ENCODE peak calls at places on chromosomes 1 and 21, in four cellular contexts. One of them, this sample, is unnamed. For H3K36me3, the result is how much of the 10 kb centered on the place peaks cover.

GRCh38 chr1:229642376-229642775 is 16.3 kb downstream of the URB2 start:
- DNase-seq in cardiac muscle cell: no peak
- DNase-seq in transverse colon: no peak
- DNase-seq in prostate gland: no peak
- DNase-seq in this sample: no peak

GRCh38 chr1:156104065-156104810 is 10.3 kb upstream of the LMNA start:
- DNase-seq in cardiac muscle cell: peak
- DNase-seq in transverse colon: peak
- DNase-seq in prostate gland: peak
- DNase-seq in this sample: peak

GRCh38 chr21:28633803-28634572 is 358.7 kb downstream of the LTN1 start:
- DNase-seq in transverse colon: no peak
- DNase-seq in prostate gland: no peak
- DNase-seq in cardiac muscle cell: peak
- DNase-seq in this sample: no peak

GRCh38 chr1:202164271-202165037 is 4.1 kb upstream of the PTPN7 start:
- DNase-seq in prostate gland: no peak
- DNase-seq in transverse colon: peak
- DNase-seq in cardiac muscle cell: no peak
- DNase-seq in this sample: no peak

GRCh38 chr1:35030338-35031102 is 1.2 kb downstream of the ZMYM6 start:
- DNase-seq in cardiac muscle cell: no peak
- DNase-seq in prostate gland: no peak
- DNase-seq in transverse colon: no peak
- DNase-seq in this sample: no peak

GRCh38 chr1:24535021-24535424 is 20.9 kb upstream of the NCMAP start:
- DNase-seq in transverse colon: peak
- DNase-seq in cardiac muscle cell: no peak
- DNase-seq in prostate gland: no peak
- DNase-seq in this sample: no peak

GRCh38 chr1:51237714-51238403 is 1.8 kb downstream of the RNF11 start:
- DNase-seq in cardiac muscle cell: peak
- DNase-seq in prostate gland: peak
- DNase-seq in transverse colon: no peak
- DNase-seq in this sample: no peak

GRCh38 chr1:175802407-175803123 is 59.2 kb upstream of the TNR start:
- DNase-seq in transverse colon: no peak
- DNase-seq in prostate gland: no peak
- DNase-seq in cardiac muscle cell: no peak
- DNase-seq in this sample: no peak

GRCh38 chr1:204673909-204674701 is 11.4 kb downstream of the LRRN2 start:
- DNase-seq in transverse colon: no peak
- DNase-seq in cardiac muscle cell: no peak
- DNase-seq in prostate gland: no peak
- DNase-seq in this sample: no peak

GRCh38 chr1:232145768-232146167 is 484.2 kb downstream of the SIPA1L2 start:
- DNase-seq in cardiac muscle cell: no peak
- DNase-seq in prostate gland: no peak
- DNase-seq in transverse colon: no peak
- DNase-seq in this sample: no peak

GRCh38 chr1:243459059-243459458 is 203.2 kb downstream of the SDCCAG8 start:
- DNase-seq in prostate gland: no peak
- DNase-seq in transverse colon: no peak
- DNase-seq in cardiac muscle cell: no peak
- DNase-seq in this sample: no peak

GRCh38 chr21:33895356-33895755 is 20.2 kb downstream of the ATP5PO start:
- DNase-seq in prostate gland: no peak
- DNase-seq in transverse colon: no peak
- DNase-seq in cardiac muscle cell: no peak
- DNase-seq in this sample: no peak

GRCh38 chr1:97906567-97907228 is 14.1 kb downstream of the DPYD start:
- DNase-seq in transverse colon: no peak
- DNase-seq in prostate gland: no peak
- DNase-seq in cardiac muscle cell: peak
- DNase-seq in this sample: no peak

GRCh38 chr1:185017338-185017737 is 28.0 kb upstream of the RNF2 start:
- DNase-seq in prostate gland: no peak
- DNase-seq in transverse colon: no peak
- DNase-seq in cardiac muscle cell: peak
- DNase-seq in this sample: no peak

GRCh38 chr1:40951943-40952743 is 27.4 kb upstream of the CTPS1 start:
- DNase-seq in transverse colon: peak
- DNase-seq in prostate gland: peak
- DNase-seq in cardiac muscle cell: peak
- DNase-seq in this sample: peak

GRCh38 chr1:204258213-204259115 is 44.7 kb upstream of the GOLT1A start:
- DNase-seq in transverse colon: peak
- DNase-seq in cardiac muscle cell: peak
- DNase-seq in prostate gland: peak
- DNase-seq in this sample: peak

GRCh38 chr1:231372501-231372900 is 34.4 kb downstream of the SPRTN start:
- DNase-seq in prostate gland: no peak
- DNase-seq in cardiac muscle cell: no peak
- DNase-seq in transverse colon: no peak
- DNase-seq in this sample: no peak

GRCh38 chr1:200029624-200030074 is 2.1 kb downstream of the NR5A2 start:
- DNase-seq in cardiac muscle cell: no peak
- DNase-seq in transverse colon: no peak
- DNase-seq in prostate gland: no peak
- DNase-seq in this sample: no peak

GRCh38 chr1:170927955-170928850 is 7.1 kb upstream of the MROH9 start:
- DNase-seq in cardiac muscle cell: peak
- DNase-seq in prostate gland: no peak
- DNase-seq in transverse colon: no peak
- DNase-seq in this sample: no peak

GRCh38 chr1:8669608-8670335 is 147.7 kb downstream of the RERE start:
- DNase-seq in cardiac muscle cell: no peak
- DNase-seq in transverse colon: no peak
- DNase-seq in prostate gland: no peak
- DNase-seq in this sample: no peak

GRCh38 chr1:221897312-221897711 is 155.4 kb upstream of the DUSP10 start:
- DNase-seq in transverse colon: no peak
- DNase-seq in cardiac muscle cell: peak
- DNase-seq in prostate gland: no peak
- DNase-seq in this sample: no peak

GRCh38 chr1:227416156-227416865 is 98.0 kb upstream of the CDC42BPA start:
- DNase-seq in prostate gland: no peak
- DNase-seq in cardiac muscle cell: no peak
- DNase-seq in transverse colon: no peak
- DNase-seq in this sample: no peak

GRCh38 chr1:47710075-47711071 is 272.5 kb downstream of the FOXD2 start:
- DNase-seq in cardiac muscle cell: peak
- DNase-seq in prostate gland: peak
- DNase-seq in transverse colon: peak
- DNase-seq in this sample: peak

GRCh38 chr1:218485241-218485928 is 140.2 kb downstream of the TGFB2 start:
- DNase-seq in cardiac muscle cell: no peak
- DNase-seq in prostate gland: no peak
- DNase-seq in transverse colon: no peak
- DNase-seq in this sample: no peak

GRCh38 chr1:33615546-33615945 is 143.1 kb downstream of the ZSCAN20 start:
- DNase-seq in transverse colon: no peak
- DNase-seq in cardiac muscle cell: no peak
- DNase-seq in prostate gland: no peak
- DNase-seq in this sample: no peak

GRCh38 chr1:199956005-199956404 is 71.5 kb upstream of the NR5A2 start:
- DNase-seq in prostate gland: no peak
- DNase-seq in cardiac muscle cell: no peak
- DNase-seq in transverse colon: peak
- DNase-seq in this sample: no peak

GRCh38 chr1:151815716-151816327 is 10.6 kb upstream of the LINGO4 start:
- DNase-seq in cardiac muscle cell: no peak
- DNase-seq in transverse colon: peak
- DNase-seq in prostate gland: no peak
- DNase-seq in this sample: peak

GRCh38 chr1:151547119-151547899 is 7.2 kb downstream of the TUFT1 start:
- DNase-seq in cardiac muscle cell: peak
- DNase-seq in transverse colon: peak
- DNase-seq in prostate gland: peak
- DNase-seq in this sample: no peak

GRCh38 chr1:205293350-205294074 is 28.0 kb downstream of the NUAK2 start:
- DNase-seq in cardiac muscle cell: no peak
- DNase-seq in transverse colon: no peak
- DNase-seq in prostate gland: no peak
- DNase-seq in this sample: no peak

GRCh38 chr1:212153635-212154034 is 118.1 kb downstream of the DTL start:
- DNase-seq in prostate gland: no peak
- DNase-seq in transverse colon: no peak
- DNase-seq in cardiac muscle cell: no peak
- DNase-seq in this sample: no peak

GRCh38 chr1:210264521-210265380 is 32.2 kb downstream of the SERTAD4 start:
- DNase-seq in cardiac muscle cell: peak
- DNase-seq in transverse colon: no peak
- DNase-seq in prostate gland: no peak
- DNase-seq in this sample: no peak

GRCh38 chr1:74222701-74223100 is 12.5 kb upstream of the TNNI3K start:
- DNase-seq in transverse colon: no peak
- DNase-seq in cardiac muscle cell: no peak
- DNase-seq in prostate gland: no peak
- DNase-seq in this sample: no peak

GRCh38 chr1:119651641-119652040 is 3.6 kb upstream of the ZNF697 start:
- DNase-seq in prostate gland: no peak
- DNase-seq in transverse colon: no peak
- DNase-seq in cardiac muscle cell: no peak
- DNase-seq in this sample: no peak

GRCh38 chr1:201023517-201023902 is at the start of gene KIF21B:
- DNase-seq in prostate gland: peak
- DNase-seq in transverse colon: peak
- DNase-seq in cardiac muscle cell: peak
- DNase-seq in this sample: peak

GRCh38 chr21:25964009-25964408 is 206.6 kb downstream of the APP start:
- DNase-seq in prostate gland: no peak
- DNase-seq in cardiac muscle cell: peak
- DNase-seq in transverse colon: no peak
- DNase-seq in this sample: no peak

GRCh38 chr1:60897003-60897402 is 185.4 kb upstream of the NFIA start:
- DNase-seq in transverse colon: no peak
- DNase-seq in prostate gland: no peak
- DNase-seq in cardiac muscle cell: no peak
- DNase-seq in this sample: no peak

DNA sequence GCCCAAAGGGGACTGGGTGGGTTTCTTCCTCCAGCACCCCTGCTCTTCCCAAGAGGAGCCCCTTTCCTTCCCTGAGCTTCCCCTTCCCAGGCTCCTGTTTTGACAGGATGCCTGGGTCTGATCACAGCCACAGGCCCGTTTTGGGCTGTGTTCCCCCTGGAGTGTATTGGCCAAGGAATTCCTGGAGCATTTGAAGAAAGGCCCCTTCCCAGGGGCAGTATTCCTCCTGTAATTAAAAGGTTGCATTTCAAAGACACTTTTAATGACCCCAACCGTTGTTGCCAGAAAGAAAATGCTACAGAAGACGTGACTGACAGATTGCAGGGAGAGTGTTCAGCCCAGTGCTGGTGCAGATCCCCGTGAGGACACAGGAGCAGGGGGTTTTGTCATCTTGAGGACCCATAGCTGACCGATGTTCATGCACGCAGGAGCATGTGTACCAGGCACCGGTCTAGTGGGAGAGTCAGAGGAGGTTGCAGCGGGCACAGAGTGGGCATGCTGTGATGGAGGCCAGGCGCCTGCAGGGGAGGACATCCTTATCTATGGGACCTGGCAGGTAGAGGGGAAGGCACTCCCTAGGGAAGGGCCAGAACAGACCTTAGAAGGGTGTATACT is 19.3 kb upstream of the LBR start:
- DNase-seq in prostate gland: no peak
- DNase-seq in cardiac muscle cell: no peak
- DNase-seq in transverse colon: no peak
- DNase-seq in this sample: no peak
- H3K27ac ChIP-seq in prostate gland: peak
- H3K27ac ChIP-seq in cardiac muscle cell: no peak
- H3K27ac ChIP-seq in transverse colon: peak
- H3K27ac ChIP-seq in this sample: no peak

GRCh38 chr1:5232537-5232936 is 578.1 kb downstream of the AJAP1 start:
- DNase-seq in transverse colon: no peak
- DNase-seq in prostate gland: no peak
- DNase-seq in cardiac muscle cell: no peak
- DNase-seq in this sample: no peak
- TF ChIP-seq CTCF in transverse colon: no peak
- TF ChIP-seq CTCF in prostate gland: no peak
- TF ChIP-seq CTCF in cardiac muscle cell: no peak
- TF ChIP-seq CTCF in this sample: no peak

GRCh38 chr1:162590101-162590500 is 28.6 kb downstream of the UAP1 start:
- DNase-seq in transverse colon: no peak
- DNase-seq in cardiac muscle cell: no peak
- DNase-seq in prostate gland: no peak
- DNase-seq in this sample: no peak
- H3K36me3 ChIP-seq in transverse colon: half or more
- H3K36me3 ChIP-seq in cardiac muscle cell: under half
- H3K36me3 ChIP-seq in prostate gland: under half
- H3K36me3 ChIP-seq in this sample: half or more

DNA sequence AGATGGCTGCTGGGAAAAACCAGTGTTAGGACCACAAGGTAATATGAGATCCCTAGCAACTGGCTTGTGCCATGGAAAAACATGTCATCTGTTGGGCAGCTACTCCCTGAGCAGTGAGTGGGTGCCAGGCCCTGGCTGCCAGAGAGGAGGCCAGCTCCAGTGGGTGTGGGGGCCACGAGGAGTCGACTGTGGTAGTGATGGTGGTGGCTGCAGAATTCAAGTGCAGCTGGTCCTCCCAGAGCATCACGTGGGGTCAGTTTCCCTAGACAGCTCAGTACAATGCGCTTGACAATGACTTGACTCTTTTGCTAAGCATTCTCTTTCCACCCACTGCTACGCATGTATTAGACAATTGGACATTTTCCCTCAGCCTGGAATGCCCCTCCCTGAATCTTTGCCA is 14.5 kb upstream of the CDC42 start:
- DNase-seq in transverse colon: no peak
- DNase-seq in prostate gland: no peak
- DNase-seq in cardiac muscle cell: no peak
- DNase-seq in this sample: no peak
- H3K27ac ChIP-seq in transverse colon: no peak
- H3K27ac ChIP-seq in prostate gland: no peak
- H3K27ac ChIP-seq in cardiac muscle cell: peak
- H3K27ac ChIP-seq in this sample: no peak

GRCh38 chr1:45230537-45230936 is 24.1 kb upstream of the ZSWIM5 start:
- DNase-seq in transverse colon: peak
- DNase-seq in cardiac muscle cell: no peak
- DNase-seq in prostate gland: peak
- DNase-seq in this sample: no peak
- TF ChIP-seq CTCF in transverse colon: peak
- TF ChIP-seq CTCF in cardiac muscle cell: no peak
- TF ChIP-seq CTCF in prostate gland: no peak
- TF ChIP-seq CTCF in this sample: no peak

GRCh38 chr1:54191525-54191924 is 8.3 kb downstream of the CYB5RL start:
- DNase-seq in prostate gland: no peak
- DNase-seq in transverse colon: no peak
- DNase-seq in cardiac muscle cell: no peak
- DNase-seq in this sample: no peak
- H3K36me3 ChIP-seq in prostate gland: under half
- H3K36me3 ChIP-seq in transverse colon: under half
- H3K36me3 ChIP-seq in cardiac muscle cell: under half
- H3K36me3 ChIP-seq in this sample: under half

GRCh38 chr1:112703706-112704105 is 3.2 kb downstream of the RHOC start:
- DNase-seq in prostate gland: no peak
- DNase-seq in transverse colon: no peak
- DNase-seq in cardiac muscle cell: no peak
- DNase-seq in this sample: no peak
- H3K27ac ChIP-seq in prostate gland: peak
- H3K27ac ChIP-seq in transverse colon: peak
- H3K27ac ChIP-seq in cardiac muscle cell: no peak
- H3K27ac ChIP-seq in this sample: peak

This sample was measured in pancreas.